ENCODE peak calls at places on chromosome 21, in ten cellular contexts. S, D, M, A, T, J, F, H, U and P are unnamed samples. For H3K4me1, the result is how much of the 10 kb centered on the place peaks cover.

GRCh38 chr21:42632771-42633690 is 20.4 kb upstream of the PDE9A start:
- DNase-seq in S (no peak), D (no peak), M (no peak), A (no peak), T (peak), J (peak), F (peak), H (no peak), U (no peak), P (no peak)

GRCh38 chr21:46667735-46668380 is 32.4 kb downstream of the PRMT2 start:
- DNase-seq in S (peak), D (peak), M (no peak), A (no peak), T (no peak), J (no peak), F (no peak), H (no peak), U (no peak), P (peak)

GRCh38 chr21:17476006-17476405 is 36.8 kb upstream of the CXADR start:
- DNase-seq in S (no peak), D (no peak), M (peak), A (peak), T (no peak), J (no peak), F (no peak), H (no peak), U (no peak), P (no peak)

GRCh38 chr21:24225432-24225831 is 1381.8 kb downstream of the MRPL39 start:
- DNase-seq in S (no peak), D (no peak), M (no peak), A (no peak), T (no peak), J (no peak), F (no peak), H (no peak), U (no peak), P (no peak)

GRCh38 chr21:31670065-31670464 is 10.6 kb downstream of the SOD1 start:
- DNase-seq in S (no peak), D (no peak), M (no peak), A (no peak), T (no peak), J (no peak), F (no peak), H (no peak), U (no peak), P (no peak)

GRCh38 chr21:32414579-32415358 is 2.3 kb downstream of the EVA1C start:
- DNase-seq in S (no peak), D (no peak), M (no peak), A (no peak), T (no peak), J (no peak), F (no peak), H (no peak), U (no peak), P (no peak)

GRCh38 chr21:28592205-28592845 is 400.4 kb downstream of the LTN1 start:
- DNase-seq in S (no peak), D (no peak), M (no peak), A (no peak), T (no peak), J (no peak), F (no peak), H (no peak), U (no peak), P (no peak)

GRCh38 chr21:42771503-42771805 is 107.9 kb downstream of the WDR4 start:
- DNase-seq in S (no peak), D (no peak), M (no peak), A (no peak), T (no peak), J (no peak), F (no peak), H (no peak), U (no peak), P (no peak)

GRCh38 chr21:42670058-42670830 is 16.8 kb downstream of the PDE9A start:
- DNase-seq in S (no peak), D (no peak), M (no peak), A (no peak), T (no peak), J (no peak), F (no peak), H (no peak), U (no peak), P (no peak)

GRCh38 chr21:27505516-27505915 is 538.6 kb upstream of the ADAMTS5 start:
- DNase-seq in S (no peak), D (no peak), M (no peak), A (no peak), T (no peak), J (no peak), F (no peak), H (no peak), U (no peak), P (no peak)

GRCh38 chr21:43355925-43356289 is 71.0 kb downstream of the SIK1 start:
- DNase-seq in S (peak), D (no peak), M (no peak), A (no peak), T (no peak), J (no peak), F (no peak), H (no peak), U (peak), P (peak)

GRCh38 chr21:32548978-32549377 is 36.3 kb downstream of the TCP10L start:
- DNase-seq in S (no peak), D (no peak), M (no peak), A (peak), T (no peak), J (no peak), F (no peak), H (no peak), U (no peak), P (no peak)

GRCh38 chr21:22409571-22409970 is 1411.4 kb downstream of the NCAM2 start:
- DNase-seq in S (no peak), D (no peak), M (no peak), A (no peak), T (no peak), J (no peak), F (no peak), H (no peak), U (no peak), P (no peak)

GRCh38 chr21:18026359-18026758 is 207.2 kb upstream of the C21orf91 start:
- DNase-seq in S (no peak), D (no peak), M (no peak), A (no peak), T (no peak), J (no peak), F (no peak), H (no peak), U (no peak), P (no peak)

GRCh38 chr21:32136546-32136945 is 142.3 kb downstream of the MIS18A start:
- DNase-seq in S (no peak), D (no peak), M (no peak), A (no peak), T (no peak), J (no peak), F (no peak), H (no peak), U (no peak), P (no peak)

GRCh38 chr21:46561448-46562095 is 43.3 kb downstream of the S100B start:
- DNase-seq in S (no peak), D (no peak), M (no peak), A (no peak), T (no peak), J (no peak), F (no peak), H (no peak), U (no peak), P (no peak)

GRCh38 chr21:42671778-42672593 is 18.6 kb downstream of the PDE9A start:
- DNase-seq in S (no peak), D (no peak), M (no peak), A (no peak), T (no peak), J (no peak), F (no peak), H (no peak), U (no peak), P (no peak)

GRCh38 chr21:38924954-38925353 is 119.2 kb downstream of the ETS2 start:
- DNase-seq in S (no peak), D (no peak), M (no peak), A (no peak), T (no peak), J (no peak), F (no peak), H (no peak), U (no peak), P (no peak)

GRCh38 chr21:20570824-20571232 is 427.4 kb upstream of the NCAM2 start:
- DNase-seq in S (peak), D (no peak), M (no peak), A (no peak), T (no peak), J (no peak), F (no peak), H (no peak), U (no peak), P (no peak)

GRCh38 chr21:30463713-30464112 is 16.5 kb downstream of the KRTAP19-1 start:
- DNase-seq in S (peak), D (peak), M (no peak), A (peak), T (no peak), J (no peak), F (no peak), H (peak), U (no peak), P (no peak)

GRCh38 chr21:42674351-42674940 is 21.0 kb downstream of the PDE9A start:
- DNase-seq in S (peak), D (no peak), M (peak), A (no peak), T (no peak), J (no peak), F (peak), H (no peak), U (peak), P (no peak)

GRCh38 chr21:46057111-46057709 is 40.7 kb upstream of the COL6A2 start:
- DNase-seq in S (no peak), D (no peak), M (no peak), A (no peak), T (no peak), J (no peak), F (no peak), H (no peak), U (no peak), P (peak)

GRCh38 chr21:43343992-43344886 is 82.7 kb downstream of the SIK1 start:
- DNase-seq in S (no peak), D (peak), M (peak), A (no peak), T (no peak), J (no peak), F (no peak), H (no peak), U (no peak), P (peak)

GRCh38 chr21:15943009-15943666 is 213.4 kb downstream of the USP25 start:
- DNase-seq in S (no peak), D (peak), M (no peak), A (no peak), T (no peak), J (no peak), F (no peak), H (peak), U (no peak), P (no peak)

GRCh38 chr21:26513212-26513611 is 59.9 kb downstream of the CYYR1 start:
- DNase-seq in S (no peak), D (no peak), M (no peak), A (no peak), T (no peak), J (no peak), F (no peak), H (no peak), U (peak), P (no peak)

GRCh38 chr21:32371913-32372314 is 20.9 kb downstream of the URB1 start:
- DNase-seq in S (no peak), D (peak), M (no peak), A (no peak), T (peak), J (no peak), F (no peak), H (no peak), U (no peak), P (no peak)

GRCh38 chr21:28991861-28992525 is 684 bp downstream of the LTN1 start:
- DNase-seq in S (peak), D (no peak), M (no peak), A (peak), T (no peak), J (no peak), F (no peak), H (no peak), U (no peak), P (no peak)

GRCh38 chr21:25422610-25423608 is 184.4 kb downstream of the MRPL39 start:
- DNase-seq in S (no peak), D (no peak), M (no peak), A (no peak), T (no peak), J (no peak), F (no peak), H (no peak), U (no peak), P (no peak)

GRCh38 chr21:26385721-26386120 is 187.4 kb downstream of the CYYR1 start:
- DNase-seq in S (no peak), D (no peak), M (no peak), A (no peak), T (no peak), J (no peak), F (no peak), H (no peak), U (no peak), P (no peak)

GRCh38 chr21:16709866-16710550 is 802.8 kb upstream of the CXADR start:
- DNase-seq in S (peak), D (no peak), M (peak), A (no peak), T (no peak), J (no peak), F (no peak), H (no peak), U (no peak), P (no peak)

GRCh38 chr21:43600642-43601397 is 58.5 kb downstream of the HSF2BP start:
- DNase-seq in S (no peak), D (peak), M (no peak), A (no peak), T (no peak), J (no peak), F (no peak), H (no peak), U (no peak), P (no peak)

GRCh38 chr21:18117116-18117515 is 127.5 kb upstream of the CHODL start:
- DNase-seq in S (no peak), D (no peak), M (no peak), A (no peak), T (no peak), J (no peak), F (no peak), H (no peak), U (no peak), P (no peak)

GRCh38 chr21:17679002-17679600 is 66.4 kb upstream of the BTG3 start:
- DNase-seq in S (peak), D (peak), M (peak), A (peak), T (no peak), J (no peak), F (no peak), H (peak), U (no peak), P (no peak)

GRCh38 chr21:18251065-18251464 is 6.4 kb downstream of the CHODL start:
- DNase-seq in S (no peak), D (no peak), M (no peak), A (no peak), T (no peak), J (no peak), F (no peak), H (no peak), U (no peak), P (no peak)

GRCh38 chr21:16134134-16134533 is 404.4 kb downstream of the USP25 start:
- DNase-seq in S (no peak), D (no peak), M (no peak), A (no peak), T (no peak), J (no peak), F (no peak), H (no peak), U (no peak), P (no peak)

GRCh38 chr21:25080161-25080560 is 527.1 kb downstream of the MRPL39 start:
- DNase-seq in S (no peak), D (no peak), M (no peak), A (no peak), T (no peak), J (no peak), F (no peak), H (no peak), U (no peak), P (no peak)

DNA sequence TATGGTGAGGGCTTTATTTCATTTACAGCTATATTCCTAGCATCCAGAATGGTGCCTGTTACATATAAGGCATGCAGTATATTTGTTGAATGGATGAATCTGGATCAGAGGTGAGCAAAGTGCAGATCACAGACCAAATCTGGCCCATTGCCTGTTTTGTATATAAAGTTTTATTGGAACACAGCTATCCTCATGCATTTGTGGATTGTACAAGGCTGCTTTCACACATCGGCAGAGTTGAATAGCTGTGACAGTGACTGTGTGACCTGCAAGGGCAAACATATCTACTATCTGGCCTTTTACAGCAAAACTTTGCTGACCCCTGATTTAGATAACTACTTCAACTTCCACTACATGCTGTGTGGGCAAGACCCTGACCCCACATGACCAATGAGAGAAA is 54.0 kb upstream of the MRPS6 start:
- DNase-seq in S (no peak), D (no peak), M (no peak), A (no peak), T (no peak), J (no peak), F (no peak), H (no peak), U (no peak), P (no peak)
- H3K4me1 ChIP-seq in S (under half), D (under half), M (under half), A (under half), T (under half), J (under half), F (under half), H (under half), U (under half), P (under half)

GRCh38 chr21:41598561-41599511 is 90.9 kb upstream of the TMPRSS2 start:
- DNase-seq in S (no peak), D (no peak), M (peak), A (no peak), T (no peak), J (no peak), F (no peak), H (no peak), U (no peak), P (peak)
- H3K4me1 ChIP-seq in S (under half), D (under half), M (under half), A (under half), T (under half), J (under half), F (under half), H (under half), U (under half), P (under half)

GRCh38 chr21:35225573-35225972 is 176.5 kb upstream of the RUNX1 start:
- DNase-seq in S (no peak), D (no peak), M (no peak), A (no peak), T (no peak), J (no peak), F (no peak), H (no peak), U (no peak), P (no peak)
- H3K4me1 ChIP-seq in S (under half), D (under half), M (under half), A (half or more), T (under half), J (under half), F (under half), H (under half), U (under half), P (under half)

GRCh38 chr21:35202431-35202830 is 153.3 kb upstream of the RUNX1 start:
- DNase-seq in S (no peak), D (no peak), M (no peak), A (no peak), T (no peak), J (no peak), F (no peak), H (no peak), U (no peak), P (no peak)

GRCh38 chr21:35204850-35205564 is 155.9 kb upstream of the RUNX1 start:
- DNase-seq in S (peak), D (no peak), M (peak), A (no peak), T (peak), J (no peak), F (peak), H (no peak), U (peak), P (no peak)

GRCh38 chr21:35203093-35204021 is 154.3 kb upstream of the RUNX1 start:
- DNase-seq in S (no peak), D (no peak), M (no peak), A (no peak), T (no peak), J (no peak), F (no peak), H (no peak), U (no peak), P (no peak)

GRCh38 chr21:35206141-35207125 is 157.3 kb upstream of the RUNX1 start:
- DNase-seq in S (peak), D (no peak), M (no peak), A (peak), T (no peak), J (no peak), F (peak), H (no peak), U (no peak), P (peak)

DNA sequence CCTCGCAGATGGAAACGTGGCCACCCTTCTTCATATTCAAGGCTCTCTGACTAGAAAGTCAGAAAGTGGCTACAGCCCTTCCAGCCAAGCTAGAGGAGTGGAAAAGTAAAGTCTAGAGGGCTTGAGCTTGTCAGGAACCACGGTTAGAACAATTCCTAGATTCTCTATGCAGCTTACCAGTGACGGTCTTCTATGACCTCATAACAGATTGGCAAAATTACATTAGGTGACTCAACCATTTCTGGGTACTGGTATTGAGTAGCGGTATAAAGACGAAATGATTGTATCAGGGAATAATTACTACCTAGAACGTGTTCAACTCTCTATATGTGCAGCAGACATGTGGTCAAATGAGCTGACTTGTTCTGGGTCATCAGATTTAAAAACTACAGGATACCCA is 155.0 kb upstream of the RUNX1 start:
- DNase-seq in S (no peak), D (no peak), M (no peak), A (no peak), T (no peak), J (no peak), F (no peak), H (no peak), U (no peak), P (no peak)
- H3K4me1 ChIP-seq in S (under half), D (under half), M (under half), A (under half), T (under half), J (under half), F (under half), H (under half), U (under half), P (under half)

DNA sequence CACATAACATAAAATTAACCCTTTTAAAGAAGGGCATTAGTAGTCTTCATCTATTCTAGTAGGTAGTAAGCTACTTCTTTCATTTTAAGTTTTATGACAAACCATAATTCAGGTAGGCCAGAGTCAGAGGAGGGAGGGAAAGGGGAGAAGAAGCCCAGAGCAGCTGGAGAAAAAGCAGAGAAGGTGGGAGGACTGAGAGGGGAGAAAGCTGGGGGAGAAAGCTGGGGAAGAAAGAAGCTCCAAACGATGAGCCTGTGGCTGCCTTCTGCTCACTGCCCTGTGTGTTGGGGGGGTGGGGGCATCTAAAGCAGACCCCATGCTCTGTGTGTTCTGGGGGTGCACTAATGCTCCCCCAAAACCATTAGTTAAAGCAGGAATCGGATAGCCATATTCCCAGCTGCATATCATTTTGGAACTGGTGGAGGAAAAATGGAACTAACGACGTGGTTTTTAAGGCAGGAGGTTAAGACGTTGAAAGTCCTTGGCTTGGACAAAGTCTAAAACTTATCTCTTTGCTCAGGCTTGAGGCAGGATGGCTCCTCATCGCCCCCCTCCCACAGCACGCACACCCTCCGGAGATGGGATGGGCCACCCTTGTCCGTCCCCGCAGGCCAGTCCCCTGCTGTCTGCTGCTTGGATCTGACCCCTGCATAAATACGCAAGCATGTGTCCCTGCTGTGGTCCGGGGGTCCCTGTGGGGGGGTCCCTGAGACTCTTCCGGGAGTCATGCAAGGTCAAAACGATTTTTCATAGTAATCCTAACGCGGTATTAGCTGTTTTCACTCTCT is 184.2 kb downstream of the DYRK1A start:
- DNase-seq in S (no peak), D (no peak), M (no peak), A (no peak), T (no peak), J (no peak), F (no peak), H (no peak), U (no peak), P (no peak)
- H3K4me1 ChIP-seq in S (under half), D (under half), M (under half), A (under half), T (under half), J (under half), F (under half), H (under half), U (under half), P (under half)